ENCODE peak calls at places on chromosomes 11 and 22, in eight cellular contexts. J, A, Q, L, B, E, K and Y are unnamed samples. For H3K9me3, the result is how much of the 10 kb centered on the place peaks cover.

GRCh38 chr11:78310500-78310909 is 107.1 kb downstream of the GAB2 start:
- DNase-seq in B (no peak), Q (peak), L (peak), K (no peak), E (peak), A (no peak), J (no peak), Y (peak)

GRCh38 chr22:19853879-19854777 is 546 bp downstream of the GNB1L start:
- DNase-seq in E (peak), B (no peak), Q (no peak), L (no peak), A (peak), K (no peak), J (peak), Y (no peak)

GRCh38 chr11:123233280-123233977 is 38.4 kb upstream of the CLMP start:
- DNase-seq in E (peak), B (no peak), J (no peak), Q (no peak), L (peak), A (no peak), K (no peak), Y (no peak)

GRCh38 chr11:63966444-63966843 is 8.0 kb upstream of the COX8A start:
- DNase-seq in B (no peak), K (no peak), L (no peak), Q (no peak), E (no peak), J (no peak), A (no peak), Y (no peak)

GRCh38 chr22:17257578-17257977 is 38.3 kb upstream of the ADA2 start:
- DNase-seq in B (no peak), K (no peak), Q (peak), L (no peak), J (no peak), A (no peak), E (no peak), Y (no peak)

GRCh38 chr11:2113776-2114175 is 25.4 kb downstream of the IGF2 start:
- DNase-seq in A (no peak), K (no peak), L (no peak), B (no peak), J (peak), Q (no peak), E (no peak), Y (no peak)

GRCh38 chr11:20011294-20011951 is 148.9 kb downstream of the DBX1 start:
- DNase-seq in B (no peak), Q (no peak), E (no peak), J (no peak), L (no peak), A (no peak), K (no peak), Y (no peak)

GRCh38 chr11:87179621-87180020 is 141.9 kb downstream of the TMEM135 start:
- DNase-seq in L (no peak), A (no peak), Q (no peak), E (no peak), B (no peak), K (no peak), J (no peak), Y (no peak)

GRCh38 chr11:2269601-2270321 is 627 bp downstream of the ASCL2 start:
- DNase-seq in K (peak), E (peak), J (peak), B (no peak), A (no peak), Q (peak), L (no peak), Y (peak)

GRCh38 chr11:36574486-36574885 is 6.7 kb downstream of the RAG1 start:
- DNase-seq in K (no peak), E (no peak), A (no peak), Q (no peak), L (no peak), B (no peak), J (no peak), Y (no peak)
- H3K4me3 ChIP-seq in K (no peak), E (no peak), A (no peak), Q (no peak), L (no peak), B (no peak), J (no peak), Y (no peak)

DNA sequence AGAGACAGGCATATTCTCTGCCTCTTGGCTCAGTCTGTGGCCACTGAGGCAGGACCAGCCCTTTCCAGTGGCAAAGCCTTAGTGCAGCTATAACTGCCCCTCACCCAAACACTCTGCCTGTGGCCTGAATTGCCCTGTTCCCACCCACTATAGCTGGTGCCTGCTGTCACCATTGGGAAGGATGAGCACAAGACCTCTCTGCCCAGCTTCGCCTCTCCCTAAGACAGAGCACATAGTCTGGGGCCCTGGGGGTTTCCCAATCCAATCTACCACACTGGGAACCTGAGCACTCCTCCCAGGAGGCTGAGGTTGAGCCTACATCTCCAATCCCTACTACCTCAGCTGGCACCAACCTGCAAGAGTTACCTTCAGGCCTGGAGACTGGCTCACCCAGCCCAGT is 670.4 kb downstream of the JRKL start:
- DNase-seq in L (no peak), Q (no peak), K (no peak), A (no peak), E (no peak), B (no peak), J (no peak), Y (no peak)
- H3K9me3 ChIP-seq in L (under half), Q (under half), K (under half), A (under half), E (under half), B (under half), J (under half), Y (under half)

GRCh38 chr11:129862123-129862522 is 33.3 kb downstream of the NFRKB start:
- DNase-seq in B (no peak), A (no peak), Q (no peak), J (no peak), K (no peak), L (no peak), E (no peak), Y (no peak)

GRCh38 chr11:129864811-129865210 is 30.6 kb downstream of the NFRKB start:
- DNase-seq in A (no peak), Q (no peak), J (no peak), K (no peak), E (no peak), L (no peak), B (no peak), Y (no peak)

GRCh38 chr11:129866328-129866727 is 29.1 kb downstream of the NFRKB start:
- DNase-seq in A (no peak), Q (no peak), J (no peak), B (no peak), K (no peak), E (peak), L (no peak), Y (peak)

GRCh38 chr11:129865701-129866100 is 29.7 kb downstream of the NFRKB start:
- DNase-seq in Q (no peak), E (no peak), J (no peak), A (no peak), L (no peak), B (no peak), K (no peak), Y (no peak)

GRCh38 chr11:129861702-129862107 is 33.7 kb downstream of the NFRKB start:
- DNase-seq in J (no peak), L (no peak), A (peak), Q (peak), E (peak), K (no peak), B (peak), Y (peak)
- H3K4me3 ChIP-seq in J (no peak), L (no peak), A (peak), Q (no peak), E (no peak), K (no peak), B (no peak), Y (no peak)

GRCh38 chr11:17651681-17652080 is 67.7 kb upstream of the MYOD1 start:
- DNase-seq in J (no peak), L (no peak), E (no peak), B (no peak), K (no peak), Q (no peak), A (no peak), Y (no peak)
- H3K9me3 ChIP-seq in J (under half), L (under half), E (under half), B (under half), K (under half), Q (under half), A (under half), Y (under half)

GRCh38 chr11:69060005-69060404 is 11.3 kb downstream of the TPCN2 start:
- DNase-seq in E (no peak), B (no peak), K (no peak), J (no peak), L (no peak), A (no peak), Q (no peak), Y (no peak)
- H3K4me3 ChIP-seq in E (no peak), B (no peak), K (no peak), J (no peak), L (no peak), A (no peak), Q (no peak), Y (no peak)

DNA sequence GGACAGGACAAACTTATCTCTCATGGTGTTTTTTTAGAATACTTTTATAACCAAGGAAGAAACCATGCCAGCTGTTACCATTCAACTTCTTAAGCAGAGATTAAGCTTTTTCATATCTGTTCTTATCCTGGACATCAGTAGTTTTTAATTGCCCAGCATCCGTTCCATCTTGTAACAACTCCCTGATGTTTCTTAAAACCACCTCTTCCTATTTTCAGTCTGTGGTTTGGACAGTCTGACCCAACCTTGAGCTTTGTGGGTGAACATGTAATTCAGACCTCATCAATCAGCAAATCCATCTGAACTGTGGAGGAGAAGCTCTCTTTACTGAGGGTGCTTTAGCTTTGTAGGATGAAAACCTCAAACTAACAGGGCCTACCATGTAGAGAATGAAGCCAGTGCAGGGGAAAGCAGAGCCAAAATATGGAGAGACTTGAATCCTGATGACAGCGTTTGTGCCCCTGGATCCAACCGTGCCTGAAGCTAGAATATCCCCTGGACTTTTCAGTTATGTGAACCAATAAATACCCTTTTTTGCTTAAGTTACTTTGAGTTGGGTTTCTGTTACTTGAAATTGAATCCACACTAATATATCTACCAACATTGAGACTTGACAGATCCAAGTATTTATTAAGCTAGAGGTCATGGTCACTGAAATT is 9.4 kb downstream of the TUG1 start:
- DNase-seq in Q (no peak), B (no peak), A (no peak), L (no peak), K (no peak), E (no peak), J (no peak), Y (no peak)
- H3K9me3 ChIP-seq in Q (under half), B (half or more), A (under half), L (under half), K (half or more), E (under half), J (half or more), Y (under half)